ENCODE peak calls at places on chromosomes 4 and X, in eight cellular contexts. One of them, this sample, is unnamed.

GRCh38 chr4:55424791-55425190 is 29.0 kb downstream of the TMEM165 start:
- DNase-seq in stimulated activated CD4-positive, alpha-beta T cell treated with anti-CD3 and anti-CD28 coated beads, Interleukin-4, amount 100 ng/mL, for 4 hours: no peak
- DNase-seq in OCI-M1: no peak
- DNase-seq in activated CD8-positive, alpha-beta T cell treated with anti-CD3 and anti-CD28 coated beads for 36 hours: no peak
- DNase-seq in lower leg skin: no peak
- DNase-seq in activated naive CD4-positive, alpha-beta T cell treated with anti-CD3 and anti-CD28 coated beads, Interleukin-2, amount 50 U/mL, for 16 hours: no peak
- DNase-seq in EL: no peak
- DNase-seq in iPS-NIHi11: no peak
- DNase-seq in this sample: no peak

GRCh38 chr4:11439836-11440235 is 11.1 kb upstream of the HS3ST1 start:
- DNase-seq in lower leg skin: no peak
- DNase-seq in activated CD8-positive, alpha-beta T cell treated with anti-CD3 and anti-CD28 coated beads for 36 hours: no peak
- DNase-seq in OCI-M1: no peak
- DNase-seq in iPS-NIHi11: no peak
- DNase-seq in EL: no peak
- DNase-seq in activated naive CD4-positive, alpha-beta T cell treated with anti-CD3 and anti-CD28 coated beads, Interleukin-2, amount 50 U/mL, for 16 hours: no peak
- DNase-seq in stimulated activated CD4-positive, alpha-beta T cell treated with anti-CD3 and anti-CD28 coated beads, Interleukin-4, amount 100 ng/mL, for 4 hours: no peak
- DNase-seq in this sample: no peak

GRCh38 chrX:119880076-119880475 is 8.4 kb downstream of the NDUFA1 start:
- DNase-seq in iPS-NIHi11: no peak
- DNase-seq in stimulated activated CD4-positive, alpha-beta T cell treated with anti-CD3 and anti-CD28 coated beads, Interleukin-4, amount 100 ng/mL, for 4 hours: no peak
- DNase-seq in lower leg skin: no peak
- DNase-seq in activated naive CD4-positive, alpha-beta T cell treated with anti-CD3 and anti-CD28 coated beads, Interleukin-2, amount 50 U/mL, for 16 hours: no peak
- DNase-seq in EL: no peak
- DNase-seq in OCI-M1: no peak
- DNase-seq in activated CD8-positive, alpha-beta T cell treated with anti-CD3 and anti-CD28 coated beads for 36 hours: peak
- DNase-seq in this sample: no peak

GRCh38 chrX:144840616-144841015 is 406.7 kb upstream of the SPANXN1 start:
- DNase-seq in activated CD8-positive, alpha-beta T cell treated with anti-CD3 and anti-CD28 coated beads for 36 hours: no peak
- DNase-seq in activated naive CD4-positive, alpha-beta T cell treated with anti-CD3 and anti-CD28 coated beads, Interleukin-2, amount 50 U/mL, for 16 hours: no peak
- DNase-seq in OCI-M1: no peak
- DNase-seq in EL: no peak
- DNase-seq in lower leg skin: no peak
- DNase-seq in iPS-NIHi11: no peak
- DNase-seq in stimulated activated CD4-positive, alpha-beta T cell treated with anti-CD3 and anti-CD28 coated beads, Interleukin-4, amount 100 ng/mL, for 4 hours: no peak
- DNase-seq in this sample: no peak

GRCh38 chrX:24081661-24082154 is 27.0 kb downstream of the EIF2S3 start:
- DNase-seq in EL: peak
- DNase-seq in OCI-M1: peak
- DNase-seq in stimulated activated CD4-positive, alpha-beta T cell treated with anti-CD3 and anti-CD28 coated beads, Interleukin-4, amount 100 ng/mL, for 4 hours: peak
- DNase-seq in lower leg skin: peak
- DNase-seq in iPS-NIHi11: peak
- DNase-seq in activated naive CD4-positive, alpha-beta T cell treated with anti-CD3 and anti-CD28 coated beads, Interleukin-2, amount 50 U/mL, for 16 hours: peak
- DNase-seq in activated CD8-positive, alpha-beta T cell treated with anti-CD3 and anti-CD28 coated beads for 36 hours: peak
- DNase-seq in this sample: peak

GRCh38 chrX:18933611-18934010 is 50.3 kb downstream of the PHKA2 start:
- DNase-seq in iPS-NIHi11: no peak
- DNase-seq in activated CD8-positive, alpha-beta T cell treated with anti-CD3 and anti-CD28 coated beads for 36 hours: no peak
- DNase-seq in activated naive CD4-positive, alpha-beta T cell treated with anti-CD3 and anti-CD28 coated beads, Interleukin-2, amount 50 U/mL, for 16 hours: no peak
- DNase-seq in stimulated activated CD4-positive, alpha-beta T cell treated with anti-CD3 and anti-CD28 coated beads, Interleukin-4, amount 100 ng/mL, for 4 hours: no peak
- DNase-seq in OCI-M1: no peak
- DNase-seq in lower leg skin: no peak
- DNase-seq in EL: no peak
- DNase-seq in this sample: no peak

GRCh38 chr4:86496094-86497060 is 97.7 kb upstream of the PTPN13 start:
- DNase-seq in iPS-NIHi11: peak
- DNase-seq in activated CD8-positive, alpha-beta T cell treated with anti-CD3 and anti-CD28 coated beads for 36 hours: peak
- DNase-seq in activated naive CD4-positive, alpha-beta T cell treated with anti-CD3 and anti-CD28 coated beads, Interleukin-2, amount 50 U/mL, for 16 hours: peak
- DNase-seq in stimulated activated CD4-positive, alpha-beta T cell treated with anti-CD3 and anti-CD28 coated beads, Interleukin-4, amount 100 ng/mL, for 4 hours: peak
- DNase-seq in OCI-M1: peak
- DNase-seq in lower leg skin: peak
- DNase-seq in EL: peak
- DNase-seq in this sample: no peak

GRCh38 chr4:112862318-112862674 is 187.2 kb upstream of the ANK2 start:
- DNase-seq in stimulated activated CD4-positive, alpha-beta T cell treated with anti-CD3 and anti-CD28 coated beads, Interleukin-4, amount 100 ng/mL, for 4 hours: no peak
- DNase-seq in iPS-NIHi11: no peak
- DNase-seq in OCI-M1: no peak
- DNase-seq in EL: no peak
- DNase-seq in lower leg skin: no peak
- DNase-seq in activated CD8-positive, alpha-beta T cell treated with anti-CD3 and anti-CD28 coated beads for 36 hours: no peak
- DNase-seq in activated naive CD4-positive, alpha-beta T cell treated with anti-CD3 and anti-CD28 coated beads, Interleukin-2, amount 50 U/mL, for 16 hours: no peak
- DNase-seq in this sample: no peak

GRCh38 chrX:150615356-150615755 is 46.9 kb downstream of the MTM1 start:
- DNase-seq in EL: no peak
- DNase-seq in OCI-M1: peak
- DNase-seq in iPS-NIHi11: no peak
- DNase-seq in activated naive CD4-positive, alpha-beta T cell treated with anti-CD3 and anti-CD28 coated beads, Interleukin-2, amount 50 U/mL, for 16 hours: no peak
- DNase-seq in lower leg skin: no peak
- DNase-seq in activated CD8-positive, alpha-beta T cell treated with anti-CD3 and anti-CD28 coated beads for 36 hours: no peak
- DNase-seq in stimulated activated CD4-positive, alpha-beta T cell treated with anti-CD3 and anti-CD28 coated beads, Interleukin-4, amount 100 ng/mL, for 4 hours: no peak
- DNase-seq in this sample: no peak

GRCh38 chr4:5639556-5639955 is 68.8 kb downstream of the EVC2 start:
- DNase-seq in stimulated activated CD4-positive, alpha-beta T cell treated with anti-CD3 and anti-CD28 coated beads, Interleukin-4, amount 100 ng/mL, for 4 hours: no peak
- DNase-seq in EL: no peak
- DNase-seq in OCI-M1: no peak
- DNase-seq in activated naive CD4-positive, alpha-beta T cell treated with anti-CD3 and anti-CD28 coated beads, Interleukin-2, amount 50 U/mL, for 16 hours: no peak
- DNase-seq in iPS-NIHi11: no peak
- DNase-seq in activated CD8-positive, alpha-beta T cell treated with anti-CD3 and anti-CD28 coated beads for 36 hours: no peak
- DNase-seq in lower leg skin: no peak
- DNase-seq in this sample: no peak

GRCh38 chr4:147037089-147037488 is 91.4 kb upstream of the TTC29 start:
- DNase-seq in activated naive CD4-positive, alpha-beta T cell treated with anti-CD3 and anti-CD28 coated beads, Interleukin-2, amount 50 U/mL, for 16 hours: no peak
- DNase-seq in stimulated activated CD4-positive, alpha-beta T cell treated with anti-CD3 and anti-CD28 coated beads, Interleukin-4, amount 100 ng/mL, for 4 hours: no peak
- DNase-seq in OCI-M1: no peak
- DNase-seq in lower leg skin: no peak
- DNase-seq in EL: no peak
- DNase-seq in iPS-NIHi11: no peak
- DNase-seq in activated CD8-positive, alpha-beta T cell treated with anti-CD3 and anti-CD28 coated beads for 36 hours: no peak
- DNase-seq in this sample: no peak